ENCODE peak calls at places on chromosome 21, in four cellular contexts. M is osteocyte, S is progenitor cell of endocrine pancreas, A is HFFc6. H is an unnamed sample.

GRCh38 chr21:26939532-26940181 is 27.2 kb downstream of the ADAMTS5 start:
- DNase-seq in A (peak), S (no peak), M (no peak), H (no peak)

GRCh38 chr21:31892686-31893085 is 19.9 kb downstream of the HUNK start:
- DNase-seq in A (no peak), S (no peak), M (no peak), H (no peak)

GRCh38 chr21:35191754-35192153 is 142.7 kb upstream of the RUNX1 start:
- DNase-seq in S (no peak), M (no peak), A (no peak), H (no peak)

GRCh38 chr21:26719750-26720149 is 125.5 kb downstream of the ADAMTS1 start:
- DNase-seq in M (no peak), A (no peak), S (no peak), H (no peak)

GRCh38 chr21:36171741-36172331 is 15.2 kb downstream of the DOP1B start:
- DNase-seq in A (no peak), M (no peak), S (no peak), H (no peak)

GRCh38 chr21:26849428-26850115 is 4.4 kb upstream of the ADAMTS1 start:
- DNase-seq in S (no peak), A (peak), M (no peak), H (peak)

GRCh38 chr21:15406791-15407190 is 323.0 kb upstream of the USP25 start:
- DNase-seq in M (no peak), A (no peak), S (no peak), H (peak)

GRCh38 chr21:36388835-36389234 is 3.6 kb downstream of the CHAF1B start:
- DNase-seq in A (no peak), S (no peak), M (no peak), H (no peak)

GRCh38 chr21:17609681-17610080 is 3.0 kb downstream of the BTG3 start:
- DNase-seq in M (no peak), A (no peak), S (no peak), H (no peak)

GRCh38 chr21:26826801-26827200 is 18.4 kb downstream of the ADAMTS1 start:
- DNase-seq in A (no peak), M (no peak), S (no peak), H (peak)

GRCh38 chr21:30102881-30103280 is 63.7 kb downstream of the CLDN17 start:
- DNase-seq in S (no peak), A (no peak), M (no peak), H (no peak)

GRCh38 chr21:14620152-14620551 is 74.0 kb upstream of the SAMSN1 start:
- DNase-seq in M (no peak), S (no peak), A (no peak), H (no peak)

GRCh38 chr21:29656504-29657227 is 283.1 kb downstream of the GRIK1 start:
- DNase-seq in S (no peak), M (no peak), A (peak), H (peak)

GRCh38 chr21:17340081-17340480 is 172.8 kb upstream of the CXADR start:
- DNase-seq in A (no peak), S (no peak), M (no peak), H (no peak)

GRCh38 chr21:37460196-37460595 is 93.6 kb downstream of the DYRK1A start:
- DNase-seq in M (no peak), A (no peak), S (no peak), H (no peak)

GRCh38 chr21:35932232-35932911 is 128.0 kb downstream of the SETD4 start:
- DNase-seq in A (peak), M (no peak), S (no peak), H (peak)

GRCh38 chr21:16124397-16125130 is 394.8 kb downstream of the USP25 start:
- DNase-seq in S (no peak), A (peak), M (no peak), H (peak)

GRCh38 chr21:46636181-46636512 is 673 bp downstream of the PRMT2 start:
- DNase-seq in A (no peak), S (no peak), M (no peak), H (no peak)

GRCh38 chr21:27365394-27365793 is 398.5 kb upstream of the ADAMTS5 start:
- DNase-seq in A (peak), M (no peak), S (no peak), H (no peak)

GRCh38 chr21:40453183-40453582 is 393.8 kb downstream of the DSCAM start:
- DNase-seq in M (no peak), A (no peak), S (no peak), H (no peak)

GRCh38 chr21:44299085-44299457 is 782 bp upstream of the PFKL start:
- DNase-seq in A (peak), M (no peak), S (no peak), H (no peak)

GRCh38 chr21:17387030-17387617 is 125.7 kb upstream of the CXADR start:
- DNase-seq in S (peak), A (peak), M (no peak), H (peak)

GRCh38 chr21:26388731-26389231 is 184.3 kb downstream of the CYYR1 start:
- DNase-seq in A (peak), S (no peak), M (no peak), H (peak)

GRCh38 chr21:29187939-29188338 is 57.5 kb downstream of the MAP3K7CL start:
- DNase-seq in S (no peak), A (peak), M (no peak), H (peak)

GRCh38 chr21:43827015-43827611 is 37.7 kb downstream of the RRP1 start:
- DNase-seq in S (no peak), A (peak), M (no peak), H (peak)

GRCh38 chr21:35540950-35541632 is 492.0 kb upstream of the RUNX1 start:
- DNase-seq in M (no peak), S (no peak), A (peak), H (no peak)

GRCh38 chr21:44380876-44381275 is 27.5 kb downstream of the TRPM2 start:
- DNase-seq in S (no peak), A (no peak), M (no peak), H (no peak)

GRCh38 chr21:15978158-15978805 is 248.5 kb downstream of the USP25 start:
- DNase-seq in A (peak), S (no peak), M (no peak), H (no peak)

GRCh38 chr21:28473530-28474225 is 519.0 kb downstream of the LTN1 start:
- DNase-seq in M (no peak), A (no peak), S (no peak), H (no peak)

GRCh38 chr21:29092102-29092959 is 18.9 kb upstream of the CCT8 start:
- DNase-seq in A (peak), M (no peak), S (no peak), H (peak)

GRCh38 chr21:16072692-16073091 is 342.9 kb downstream of the USP25 start:
- DNase-seq in M (no peak), S (no peak), A (peak), H (peak)

GRCh38 chr21:28357743-28358142 is 634.9 kb downstream of the LTN1 start:
- DNase-seq in M (no peak), S (no peak), A (no peak), H (no peak)

GRCh38 chr21:10511116-10511515 is 10.3 kb upstream of the TPTE start:
- DNase-seq in A (no peak), M (no peak), S (no peak), H (no peak)

GRCh38 chr21:36741506-36741905 is 42.6 kb downstream of the SIM2 start:
- DNase-seq in A (no peak), M (no peak), S (no peak), H (no peak)

GRCh38 chr21:35475006-35475405 is 425.9 kb upstream of the RUNX1 start:
- DNase-seq in M (no peak), A (peak), S (no peak), H (no peak)

DNA sequence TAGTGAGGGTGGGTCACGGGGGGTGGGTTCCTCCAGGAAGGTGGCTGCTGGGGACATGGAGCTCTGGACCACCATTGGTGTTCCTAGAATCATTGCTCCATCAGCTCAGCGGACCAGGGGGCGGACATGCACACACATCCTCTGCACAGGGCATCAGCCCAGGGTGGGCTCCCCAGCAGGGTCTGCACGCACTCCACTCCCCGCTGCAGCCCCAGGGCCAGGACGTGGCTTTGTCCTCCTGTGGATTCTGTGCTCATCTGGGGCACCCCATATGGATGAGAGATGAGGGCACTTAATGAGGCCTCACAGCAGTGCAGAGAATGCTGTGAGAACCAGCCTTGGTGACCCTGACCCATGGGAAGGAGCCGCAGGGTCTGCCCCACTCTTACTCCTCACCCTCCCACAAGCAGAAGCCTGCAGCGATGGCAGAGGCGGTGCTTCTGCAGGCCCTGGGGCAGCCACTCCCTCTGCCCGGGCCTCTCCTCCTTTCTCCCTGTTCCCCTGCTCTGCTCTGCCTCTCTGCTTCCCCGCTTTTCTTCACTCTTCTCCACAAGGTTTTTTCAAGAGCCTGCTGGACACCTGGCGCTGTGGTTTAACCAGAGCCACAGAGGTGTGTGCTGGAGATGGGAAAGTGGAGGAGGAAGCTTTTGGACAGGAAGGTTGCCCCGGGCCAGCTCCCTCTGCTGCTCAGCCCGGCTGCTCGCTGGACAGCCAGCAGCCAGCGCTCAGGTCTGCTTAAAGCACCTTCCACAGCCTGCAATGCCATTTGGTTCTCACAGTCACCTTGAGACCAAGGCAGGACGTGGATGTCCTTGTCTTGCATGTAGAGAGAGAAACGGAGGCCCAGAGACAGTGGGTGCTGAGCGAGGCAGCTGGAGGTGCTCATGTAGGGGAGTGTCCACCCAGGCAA is 26.2 kb upstream of the PCBP3 start:
- DNase-seq in A (no peak), M (no peak), S (no peak), H (peak)
- TF ChIP-seq CTCF in A (no peak), M (no peak), S (no peak), H (no peak)

GRCh38 chr21:22288885-22289509 is 1290.8 kb downstream of the NCAM2 start:
- DNase-seq in A (no peak), M (no peak), S (no peak), H (no peak)
- TF ChIP-seq CTCF in A (no peak), M (no peak), S (no peak), H (no peak)

DNA sequence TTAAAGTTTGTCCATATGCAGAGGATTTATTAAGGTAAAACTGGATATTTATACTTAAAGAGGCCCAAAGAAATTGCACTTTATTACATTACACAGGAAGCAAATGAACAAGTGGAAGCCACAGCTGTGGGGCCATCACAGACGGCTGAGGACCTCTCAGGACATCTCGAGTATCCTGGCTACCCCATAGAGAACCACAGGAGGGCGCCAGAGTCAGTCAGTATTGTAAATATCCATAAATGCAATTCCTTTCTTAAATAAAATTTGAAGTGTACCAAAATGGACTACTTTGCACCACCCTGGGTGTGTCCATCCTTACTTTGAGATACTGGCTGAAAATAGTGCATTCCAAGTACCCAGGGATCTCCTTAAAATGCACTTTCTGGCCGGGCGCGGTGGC is 257.2 kb downstream of the MRPL39 start:
- DNase-seq in A (peak), S (no peak), M (no peak), H (peak)
- TF ChIP-seq CTCF in A (peak), S (peak), M (peak), H (peak)

DNA sequence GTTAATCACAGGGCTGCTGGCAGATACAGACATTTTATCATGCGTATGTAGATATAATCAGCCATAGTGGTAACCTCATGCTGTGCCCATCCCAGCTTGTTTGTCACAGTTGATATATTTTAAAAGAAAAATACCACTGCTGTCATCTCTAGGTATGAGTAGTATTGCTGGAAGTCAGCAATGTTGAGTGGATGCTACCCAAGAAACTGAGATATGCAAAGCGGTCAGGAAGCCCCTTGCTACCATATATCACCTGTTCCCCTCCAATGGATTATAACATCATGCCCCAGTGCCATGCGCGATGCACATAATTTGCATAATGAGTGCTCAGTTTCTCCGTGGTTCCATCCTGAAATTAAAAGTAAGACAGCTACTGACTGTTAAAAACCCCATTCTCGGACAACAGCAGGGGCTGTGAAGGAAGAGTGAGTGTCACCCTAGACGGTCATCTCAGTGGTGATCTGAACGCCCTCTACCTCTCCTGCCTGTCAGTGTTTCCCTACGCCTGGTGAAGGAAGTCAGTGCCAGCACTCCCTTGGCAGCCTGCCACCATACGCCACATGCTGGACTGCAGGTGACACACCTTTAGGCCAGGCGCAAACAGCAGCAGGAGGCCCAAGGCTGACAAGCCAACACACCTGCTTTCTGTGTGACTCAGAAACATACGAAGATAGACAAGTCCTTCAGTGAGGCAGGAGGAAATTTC is 2.7 kb downstream of the IL10RB start:
- DNase-seq in S (no peak), A (no peak), M (no peak), H (peak)
- TF ChIP-seq CTCF in S (no peak), A (no peak), M (no peak), H (no peak)

GRCh38 chr21:38805282-38806152 is at the start of gene ETS2:
- DNase-seq in S (peak), A (peak), M (peak), H (peak)
- TF ChIP-seq CTCF in S (no peak), A (no peak), M (no peak), H (no peak)

DNA sequence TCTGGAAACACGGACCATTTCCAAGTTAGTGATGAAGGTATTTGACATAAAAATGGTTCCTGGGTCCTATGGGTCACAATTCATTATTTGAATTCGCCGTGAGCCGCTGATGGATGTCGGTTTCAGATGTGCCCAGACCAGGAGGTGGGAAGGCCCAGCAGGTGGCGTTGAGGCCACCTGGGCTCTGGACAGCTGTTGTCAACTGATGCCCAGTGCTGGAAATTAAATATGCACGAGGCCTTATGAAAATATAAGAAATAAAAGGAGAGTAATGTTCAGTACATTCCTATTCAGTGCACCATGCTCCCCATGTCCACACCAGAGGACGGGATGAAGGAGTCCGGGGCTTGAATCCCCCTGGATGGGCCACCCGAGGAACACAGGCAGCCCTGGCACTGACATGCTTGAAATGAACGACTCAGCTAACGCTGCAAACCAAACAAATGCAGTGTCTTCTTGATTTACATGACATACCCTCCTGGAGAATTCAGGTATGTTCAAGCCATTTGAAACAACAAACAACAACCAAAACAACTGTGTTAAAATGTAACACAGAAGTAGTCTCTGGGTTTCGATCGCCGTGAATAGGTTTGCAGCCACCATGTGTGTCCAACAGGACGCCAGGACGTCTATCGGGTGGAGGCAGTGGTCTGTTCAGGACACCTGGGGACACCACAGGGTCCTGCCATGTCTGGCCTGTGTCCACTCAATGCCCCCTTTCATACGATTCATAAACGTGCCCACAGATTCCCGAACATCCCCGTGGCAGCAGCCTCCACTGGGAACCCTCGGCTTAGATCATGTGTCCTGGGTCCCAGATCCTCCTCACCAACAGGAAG is 6.1 kb downstream of the TFF3 start:
- DNase-seq in S (no peak), M (no peak), A (no peak), H (no peak)
- TF ChIP-seq CTCF in S (no peak), M (no peak), A (no peak), H (no peak)